ENCODE peak calls at places on chromosome 9, in four cellular contexts. One of them, this sample, is unnamed.

GRCh38 chr9:131258186-131258585 is 18.1 kb downstream of the FAM78A start:
- DNase-seq in GM12878: no peak
- DNase-seq in GM12891: no peak
- DNase-seq in HepG2: no peak
- DNase-seq in this sample: no peak

GRCh38 chr9:87556039-87556438 is 58.4 kb downstream of the DAPK1 start:
- DNase-seq in HepG2: no peak
- DNase-seq in GM12878: no peak
- DNase-seq in GM12891: no peak
- DNase-seq in this sample: no peak

GRCh38 chr9:113844466-113844865 is 31.6 kb upstream of the ZNF618 start:
- DNase-seq in GM12891: no peak
- DNase-seq in HepG2: no peak
- DNase-seq in GM12878: no peak
- DNase-seq in this sample: no peak

GRCh38 chr9:135547756-135548736 is 2.1 kb downstream of the OBP2A start:
- DNase-seq in GM12878: no peak
- DNase-seq in GM12891: no peak
- DNase-seq in HepG2: no peak
- DNase-seq in this sample: no peak

GRCh38 chr9:130398487-130399240 is 46.1 kb upstream of the ASS1 start:
- DNase-seq in HepG2: no peak
- DNase-seq in GM12878: no peak
- DNase-seq in GM12891: no peak
- DNase-seq in this sample: no peak

GRCh38 chr9:31542384-31543055 is 841.9 kb upstream of the ACO1 start:
- DNase-seq in GM12891: no peak
- DNase-seq in HepG2: peak
- DNase-seq in GM12878: peak
- DNase-seq in this sample: peak

GRCh38 chr9:84301851-84302250 is 38.7 kb downstream of the SLC28A3 start:
- DNase-seq in HepG2: no peak
- DNase-seq in GM12891: no peak
- DNase-seq in GM12878: no peak
- DNase-seq in this sample: no peak

GRCh38 chr9:95349109-95350038 is 31.9 kb upstream of the FANCC start:
- DNase-seq in HepG2: no peak
- DNase-seq in GM12878: no peak
- DNase-seq in GM12891: peak
- DNase-seq in this sample: no peak

GRCh38 chr9:127195976-127196825 is 68.4 kb upstream of the GARNL3 start:
- DNase-seq in HepG2: no peak
- DNase-seq in GM12878: no peak
- DNase-seq in GM12891: no peak
- DNase-seq in this sample: no peak

GRCh38 chr9:95480346-95480745 is 36.4 kb downstream of the PTCH1 start:
- DNase-seq in GM12878: no peak
- DNase-seq in HepG2: no peak
- DNase-seq in GM12891: no peak
- DNase-seq in this sample: no peak

GRCh38 chr9:136784997-136785361 is 6.2 kb upstream of the TMEM141 start:
- DNase-seq in HepG2: no peak
- DNase-seq in GM12891: no peak
- DNase-seq in GM12878: no peak
- DNase-seq in this sample: no peak

GRCh38 chr9:136786451-136786850 is 4.7 kb upstream of the TMEM141 start:
- DNase-seq in GM12891: no peak
- DNase-seq in GM12878: no peak
- DNase-seq in HepG2: no peak
- DNase-seq in this sample: no peak

GRCh38 chr9:136789523-136789937 is 1.6 kb upstream of the TMEM141 start:
- DNase-seq in HepG2: peak
- DNase-seq in GM12891: no peak
- DNase-seq in GM12878: no peak
- DNase-seq in this sample: no peak

GRCh38 chr9:136785956-136786355 is 5.2 kb upstream of the TMEM141 start:
- DNase-seq in GM12891: no peak
- DNase-seq in HepG2: no peak
- DNase-seq in GM12878: no peak
- DNase-seq in this sample: no peak

GRCh38 chr9:136787690-136788400 is 3.3 kb upstream of the TMEM141 start:
- DNase-seq in GM12878: no peak
- DNase-seq in GM12891: no peak
- DNase-seq in HepG2: peak
- DNase-seq in this sample: no peak
- TF ChIP-seq TAF1 in GM12878: no peak
- TF ChIP-seq TAF1 in GM12891: no peak
- TF ChIP-seq TAF1 in HepG2: no peak
- TF ChIP-seq TAF1 in this sample: no peak

GRCh38 chr9:128732576-128732975 is 8.6 kb upstream of the ZDHHC12 start:
- DNase-seq in GM12878: no peak
- DNase-seq in HepG2: no peak
- DNase-seq in GM12891: no peak
- DNase-seq in this sample: no peak

GRCh38 chr9:128729766-128730517 is 6.0 kb upstream of the ZDHHC12 start:
- DNase-seq in GM12878: no peak
- DNase-seq in GM12891: no peak
- DNase-seq in HepG2: no peak
- DNase-seq in this sample: no peak

GRCh38 chr9:128733256-128733655 is 9.3 kb upstream of the ZDHHC12 start:
- DNase-seq in GM12878: no peak
- DNase-seq in GM12891: peak
- DNase-seq in HepG2: peak
- DNase-seq in this sample: no peak

GRCh38 chr9:128731093-128731492 is 7.2 kb upstream of the ZDHHC12 start:
- DNase-seq in HepG2: no peak
- DNase-seq in GM12878: no peak
- DNase-seq in GM12891: no peak
- DNase-seq in this sample: no peak

GRCh38 chr9:128731691-128732090 is 7.8 kb upstream of the ZDHHC12 start:
- DNase-seq in GM12878: no peak
- DNase-seq in GM12891: no peak
- DNase-seq in HepG2: no peak
- DNase-seq in this sample: no peak
- TF ChIP-seq POLR2A in GM12878: no peak
- TF ChIP-seq POLR2A in GM12891: no peak
- TF ChIP-seq POLR2A in HepG2: no peak
- TF ChIP-seq POLR2A in this sample: no peak

DNA sequence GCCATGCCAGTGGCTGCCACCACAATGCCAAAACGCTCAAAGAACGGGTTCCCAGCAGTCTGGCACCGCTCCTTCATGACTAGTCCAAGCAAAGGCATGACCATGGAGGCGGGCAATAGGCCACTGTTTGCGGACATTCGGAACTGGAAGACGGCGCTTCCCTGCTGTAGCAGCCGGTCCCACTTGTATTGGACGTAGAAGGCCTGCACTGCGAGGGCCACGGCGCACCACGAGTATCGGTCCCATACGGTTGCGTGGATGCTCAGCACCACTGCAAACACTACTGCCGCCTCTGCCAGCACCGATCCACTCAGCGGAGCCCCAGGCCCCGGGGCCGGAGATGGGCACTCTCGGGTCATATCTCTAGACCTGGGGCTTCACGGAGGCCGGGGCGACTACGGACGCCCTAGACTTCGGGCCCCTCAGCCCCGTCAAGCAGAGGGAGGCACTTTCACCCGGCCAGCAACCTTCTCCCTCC is 419 bp downstream of the DOLK start:
- DNase-seq in GM12891: no peak
- DNase-seq in GM12878: no peak
- DNase-seq in HepG2: no peak
- DNase-seq in this sample: no peak
- TF ChIP-seq TAF1 in GM12891: no peak
- TF ChIP-seq TAF1 in GM12878: no peak
- TF ChIP-seq TAF1 in HepG2: no peak
- TF ChIP-seq TAF1 in this sample: no peak

GRCh38 chr9:82419827-82420486 is 431.4 kb downstream of the SPATA31D1 start:
- DNase-seq in GM12878: no peak
- DNase-seq in HepG2: no peak
- DNase-seq in GM12891: no peak
- DNase-seq in this sample: no peak
- TF ChIP-seq POLR2A in GM12878: no peak
- TF ChIP-seq POLR2A in HepG2: no peak
- TF ChIP-seq POLR2A in GM12891: no peak
- TF ChIP-seq POLR2A in this sample: no peak

DNA sequence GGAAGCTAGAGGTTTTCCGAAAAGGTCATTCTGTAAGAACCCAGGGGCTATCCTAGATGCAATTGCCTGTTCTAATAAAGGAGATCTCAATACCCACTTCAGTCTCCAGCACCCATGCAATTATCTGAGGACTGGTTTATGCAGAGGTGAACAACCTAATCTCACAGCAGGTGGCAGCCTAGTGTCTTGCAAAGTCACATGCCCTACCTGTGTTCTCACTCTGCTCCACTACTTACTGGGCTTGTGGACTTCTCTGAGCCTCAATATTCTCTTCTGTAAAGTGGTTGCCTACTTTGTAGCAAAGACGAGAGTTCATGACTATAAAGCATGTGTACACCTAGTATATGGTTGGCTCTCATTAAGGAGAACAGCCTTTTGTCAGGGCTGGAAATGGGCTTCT is 21.0 kb upstream of the ALDH1B1 start:
- DNase-seq in GM12891: no peak
- DNase-seq in GM12878: peak
- DNase-seq in HepG2: peak
- DNase-seq in this sample: peak
- TF ChIP-seq TAF1 in GM12891: no peak
- TF ChIP-seq TAF1 in GM12878: no peak
- TF ChIP-seq TAF1 in HepG2: no peak
- TF ChIP-seq TAF1 in this sample: no peak

This sample was measured in GM12892.